ENCODE peak calls at places on chromosome 2, in five cellular contexts. G, F, C, U and H are unnamed samples.

GRCh38 chr2:239660390-239661228 is 259.8 kb upstream of the HDAC4 start:
- DNase-seq in F (no peak), U (no peak), C (no peak), G (no peak), H (no peak)

GRCh38 chr2:95278051-95278471 is 3.8 kb downstream of the PROM2 start:
- DNase-seq in C (no peak), F (no peak), G (no peak), U (no peak), H (no peak)

GRCh38 chr2:85288244-85288725 is 39.5 kb downstream of the TGOLN2 start:
- DNase-seq in C (no peak), U (no peak), G (no peak), F (no peak), H (no peak)

GRCh38 chr2:13638181-13638580 is 921.4 kb downstream of the TRIB2 start:
- DNase-seq in U (no peak), F (no peak), C (no peak), G (no peak), H (no peak)

GRCh38 chr2:24749069-24749691 is 44.0 kb downstream of the PTRHD1 start:
- DNase-seq in U (no peak), F (no peak), G (no peak), C (no peak), H (no peak)

GRCh38 chr2:200778038-200778437 is 33.7 kb upstream of the BZW1 start:
- DNase-seq in C (no peak), U (no peak), F (no peak), G (no peak), H (no peak)

GRCh38 chr2:84846041-84846663 is 34.7 kb downstream of the TRABD2A start:
- DNase-seq in F (no peak), G (no peak), U (no peak), C (no peak), H (no peak)

GRCh38 chr2:210553371-210553770 is 3.0 kb upstream of the CPS1 start:
- DNase-seq in F (no peak), G (peak), C (no peak), U (no peak), H (no peak)

GRCh38 chr2:1672738-1673137 is 71.6 kb downstream of the PXDN start:
- DNase-seq in C (no peak), F (no peak), U (no peak), G (no peak), H (no peak)

GRCh38 chr2:157498501-157498900 is 54.6 kb upstream of the CYTIP start:
- DNase-seq in U (no peak), G (no peak), C (no peak), F (no peak), H (no peak)

GRCh38 chr2:197135806-197136205 is 174.8 kb downstream of the ANKRD44 start:
- DNase-seq in C (no peak), G (no peak), F (no peak), U (no peak), H (no peak)

GRCh38 chr2:236051803-236052202 is 116.4 kb downstream of the GBX2 start:
- DNase-seq in G (no peak), U (no peak), F (no peak), C (no peak), H (no peak)

GRCh38 chr2:164675027-164675426 is 53.7 kb upstream of the GRB14 start:
- DNase-seq in F (no peak), U (no peak), C (no peak), G (peak), H (no peak)

GRCh38 chr2:226622484-226622883 is 177.1 kb downstream of the IRS1 start:
- DNase-seq in U (no peak), G (peak), C (no peak), F (no peak), H (no peak)

GRCh38 chr2:237217995-237218621 is 132.4 kb downstream of the COPS8 start:
- DNase-seq in G (no peak), C (no peak), U (no peak), F (no peak), H (no peak)

GRCh38 chr2:238108423-238109201 is 8.5 kb downstream of the ESPNL start:
- DNase-seq in G (no peak), C (no peak), U (peak), F (peak), H (peak)

GRCh38 chr2:241901500-241902351 is 32.2 kb downstream of the RTP5 start:
- DNase-seq in U (no peak), C (peak), G (no peak), F (no peak), H (no peak)

GRCh38 chr2:73614105-73614504 is 28.1 kb downstream of the NAT8 start:
- DNase-seq in C (no peak), G (no peak), U (no peak), F (no peak), H (no peak)

GRCh38 chr2:174335605-174336402 is 1.1 kb downstream of the SP9 start:
- DNase-seq in G (no peak), C (no peak), U (peak), F (no peak), H (peak)
- TF ChIP-seq RFX5 in G (no peak), C (no peak), U (no peak), F (no peak), H (no peak)

DNA sequence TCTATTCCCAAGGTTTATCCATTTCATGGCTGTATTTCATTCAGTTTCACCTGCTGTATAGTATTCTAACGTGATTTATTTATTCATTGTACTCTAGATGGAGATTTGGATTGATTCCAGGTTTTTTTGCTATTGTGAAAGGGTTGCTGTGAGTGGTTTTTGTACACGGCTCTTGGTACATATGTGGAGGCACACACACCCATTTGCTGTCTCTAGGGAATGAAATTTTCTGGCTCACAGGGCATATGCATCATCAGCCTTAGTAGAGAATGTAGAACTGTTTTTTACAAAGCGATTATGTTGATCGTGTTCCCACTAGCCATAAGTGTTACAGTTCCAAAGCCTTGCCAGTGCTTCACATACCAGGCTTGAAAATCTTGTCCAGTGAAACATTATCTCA is 5.1 kb downstream of the SPTBN1 start:
- DNase-seq in F (no peak), G (no peak), U (no peak), C (no peak), H (no peak)
- TF ChIP-seq POLR2AphosphoS5 in F (no peak), G (no peak), U (no peak), C (no peak), H (no peak)

GRCh38 chr2:156221703-156222102 is 110.8 kb downstream of the NR4A2 start:
- DNase-seq in C (no peak), F (no peak), G (no peak), U (no peak), H (no peak)
- TF ChIP-seq RFX5 in C (no peak), F (no peak), G (no peak), U (no peak), H (no peak)

GRCh38 chr2:146365041-146365440 is 1479.8 kb upstream of the ACVR2A start:
- DNase-seq in U (no peak), G (no peak), F (no peak), C (no peak), H (no peak)
- TF ChIP-seq POLR2AphosphoS5 in U (no peak), G (no peak), F (no peak), C (no peak), H (no peak)

GRCh38 chr2:37865640-37866039 is 59.4 kb upstream of the RMDN2 start:
- DNase-seq in G (no peak), F (no peak), U (no peak), C (no peak), H (no peak)
- TF ChIP-seq RFX5 in G (no peak), F (no peak), U (no peak), C (no peak), H (no peak)

DNA sequence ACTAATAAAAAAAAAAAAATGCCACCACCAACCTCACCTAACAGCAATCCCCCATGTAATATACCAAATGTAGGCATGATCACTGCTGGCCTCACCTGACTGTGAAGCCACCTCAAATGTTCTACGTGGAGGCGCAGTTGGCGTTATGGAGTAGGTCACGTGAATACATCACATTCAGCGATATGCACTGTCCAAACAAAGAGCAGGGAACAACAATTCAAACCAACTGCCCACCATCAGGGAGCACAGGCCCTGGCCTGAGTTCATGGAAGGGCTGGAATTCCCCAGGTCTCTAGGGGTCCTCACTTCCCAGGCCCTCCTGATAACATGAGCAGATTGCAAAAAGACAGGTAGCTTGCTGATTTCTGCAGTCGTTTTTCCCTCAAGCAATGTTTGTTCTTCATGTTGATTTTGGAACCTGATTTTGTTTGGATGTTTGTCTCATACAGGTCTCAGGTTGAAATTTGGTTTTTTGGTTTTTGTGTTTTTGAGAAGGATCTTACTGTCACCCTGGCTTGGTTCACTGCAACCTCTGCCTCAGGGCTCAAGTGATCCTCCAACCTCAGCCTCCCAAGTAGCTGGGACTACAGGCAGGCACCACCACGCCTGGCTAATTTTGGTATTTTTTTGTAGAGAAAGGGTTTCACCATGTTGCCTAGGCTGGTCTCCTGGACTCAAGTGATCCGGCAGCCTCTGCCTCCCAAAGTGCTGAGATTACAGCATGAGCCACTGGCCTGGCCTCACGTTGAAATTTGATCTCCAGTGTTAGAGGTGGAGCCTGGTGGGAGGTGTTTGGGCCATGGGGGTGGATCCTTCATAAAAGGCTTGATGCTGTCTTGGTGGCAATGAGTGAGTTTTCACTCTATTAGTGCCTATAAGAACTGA is 15.5 kb downstream of the TBC1D8 start:
- DNase-seq in C (no peak), U (no peak), G (peak), F (no peak), H (no peak)
- TF ChIP-seq POLR2AphosphoS5 in C (no peak), U (no peak), G (no peak), F (no peak), H (no peak)

DNA sequence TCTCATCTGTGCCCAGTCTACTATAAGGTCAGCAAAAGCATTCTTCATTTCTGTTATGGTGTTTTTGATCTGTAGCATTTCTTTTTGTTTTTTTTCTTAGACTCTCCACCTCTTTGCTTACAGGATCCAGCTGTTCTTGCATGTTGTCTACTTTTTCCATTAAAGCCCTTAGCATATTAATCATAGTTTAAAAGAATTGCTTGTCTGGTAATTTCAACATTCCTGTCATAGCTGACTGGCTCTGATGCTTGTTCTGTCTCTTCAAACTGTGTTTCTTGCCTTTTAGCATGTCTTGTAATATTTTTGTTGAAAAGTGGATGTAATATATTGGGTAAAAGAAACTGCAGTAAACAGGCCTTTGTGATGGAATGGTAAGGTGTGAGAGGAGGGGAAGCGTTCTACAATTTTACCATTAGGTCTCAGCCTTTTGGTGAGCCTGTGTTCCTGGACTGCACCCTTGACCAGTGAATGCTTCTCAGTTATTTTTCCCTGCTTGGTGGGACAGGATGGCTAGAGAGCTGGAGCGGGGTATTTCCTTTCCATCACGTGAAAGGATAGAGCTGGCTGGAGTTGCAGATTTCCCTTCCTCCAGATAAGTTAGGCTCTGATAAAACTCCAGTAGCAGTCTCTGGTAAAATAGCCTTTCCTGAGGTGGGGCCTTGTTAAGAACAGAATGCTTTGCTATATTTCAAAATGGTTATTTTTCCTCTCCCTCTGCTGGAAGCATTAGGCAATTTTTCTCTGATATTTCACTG is 65.4 kb downstream of the PLA2R1 start:
- DNase-seq in F (no peak), U (no peak), C (no peak), G (no peak), H (no peak)
- TF ChIP-seq RFX5 in F (no peak), U (no peak), C (no peak), G (no peak), H (no peak)